ENCODE peak calls at places on chromosome 4, in nine cellular contexts. A, R, N, L, B, W, M, H and C are unnamed samples.

GRCh38 chr4:174522183-174523002 is at the start of gene HPGD:
- DNase-seq in A (peak; percentile 2), R (peak; percentile 66), N (no peak), L (peak; percentile 8), B (no peak), W (no peak), M (peak; percentile 82), H (no peak), C (no peak)

GRCh38 chr4:145340071-145340695 is 141.5 kb upstream of the SMAD1 start:
- DNase-seq in A (no peak), R (no peak), N (no peak), L (no peak), B (no peak), W (no peak), M (no peak), H (no peak), C (no peak)

GRCh38 chr4:116953947-116954346 is 131.4 kb downstream of the TRAM1L1 start:
- DNase-seq in A (no peak), R (peak; percentile 23), N (no peak), L (no peak), B (no peak), W (no peak), M (no peak), H (no peak), C (no peak)

GRCh38 chr4:188550296-188550695 is 411.1 kb downstream of the TRIML1 start:
- DNase-seq in A (no peak), R (no peak), N (no peak), L (no peak), B (no peak), W (peak; percentile 25), M (no peak), H (no peak), C (no peak)

GRCh38 chr4:6282247-6282646 is 12.6 kb downstream of the WFS1 start:
- DNase-seq in A (peak; percentile 47), R (no peak), N (no peak), L (no peak), B (no peak), W (no peak), M (no peak), H (no peak), C (no peak)

GRCh38 chr4:109879081-109879480 is 31.2 kb downstream of the LRIT3 start:
- DNase-seq in A (no peak), R (no peak), N (no peak), L (no peak), B (no peak), W (no peak), M (no peak), H (no peak), C (no peak)

GRCh38 chr4:105280338-105280809 is 133.7 kb downstream of the TET2 start:
- DNase-seq in A (peak; percentile 76), R (no peak), N (no peak), L (peak; percentile 39), B (peak; percentile 88), W (peak; percentile 38), M (no peak), H (no peak), C (no peak)

GRCh38 chr4:119679251-119679650 is 50.6 kb upstream of the PDE5A start:
- DNase-seq in A (no peak), R (no peak), N (no peak), L (no peak), B (no peak), W (no peak), M (no peak), H (no peak), C (no peak)

GRCh38 chr4:56042225-56042624 is 93.5 kb downstream of the CEP135 start:
- DNase-seq in A (no peak), R (no peak), N (no peak), L (no peak), B (no peak), W (no peak), M (no peak), H (no peak), C (no peak)

GRCh38 chr4:113849771-113850170 is 88.2 kb upstream of the CAMK2D start:
- DNase-seq in A (peak; percentile 3), R (peak; percentile 1), N (no peak), L (no peak), B (no peak), W (no peak), M (no peak), H (no peak), C (no peak)

GRCh38 chr4:38008493-38009120 is 48.4 kb downstream of the PTTG2 start:
- DNase-seq in A (no peak), R (no peak), N (no peak), L (no peak), B (no peak), W (no peak), M (no peak), H (no peak), C (no peak)

GRCh38 chr4:43757147-43757546 is 691.5 kb downstream of the KCTD8 start:
- DNase-seq in A (no peak), R (no peak), N (no peak), L (peak; percentile 76), B (peak; percentile 14), W (peak; percentile 5), M (no peak), H (no peak), C (no peak)

GRCh38 chr4:69760455-69760854 is at the start of gene SULT1B1:
- DNase-seq in A (no peak), R (no peak), N (no peak), L (peak; percentile 46), B (no peak), W (no peak), M (peak; percentile 61), H (no peak), C (no peak)

GRCh38 chr4:176964116-176964691 is 171.5 kb upstream of the VEGFC start:
- DNase-seq in A (peak; percentile 4), R (no peak), N (no peak), L (peak; percentile 44), B (no peak), W (no peak), M (no peak), H (no peak), C (no peak)

GRCh38 chr4:86565641-86566040 is 28.5 kb upstream of the PTPN13 start:
- DNase-seq in A (no peak), R (no peak), N (no peak), L (no peak), B (no peak), W (no peak), M (no peak), H (no peak), C (no peak)

GRCh38 chr4:48296330-48296729 is 26.7 kb upstream of the TEC start:
- DNase-seq in A (no peak), R (no peak), N (no peak), L (no peak), B (no peak), W (no peak), M (no peak), H (no peak), C (peak; percentile 65)

GRCh38 chr4:146053901-146054300 is 115.3 kb upstream of the ZNF827 start:
- DNase-seq in A (no peak), R (no peak), N (no peak), L (no peak), B (no peak), W (no peak), M (no peak), H (no peak), C (no peak)

GRCh38 chr4:1246901-1247810 is 1.8 kb downstream of the CTBP1 start:
- DNase-seq in A (peak; percentile 11), R (peak; percentile 64), N (no peak), L (no peak), B (no peak), W (no peak), M (no peak), H (no peak), C (peak; percentile 52)

GRCh38 chr4:54395013-54395527 is 166.0 kb downstream of the PDGFRA start:
- DNase-seq in A (no peak), R (no peak), N (no peak), L (no peak), B (no peak), W (no peak), M (no peak), H (no peak), C (no peak)